ENCODE peak calls at places on chromosome 16, in four cellular contexts. One of them, this sample, is unnamed.

GRCh38 chr16:10635367-10636021 is 55.1 kb upstream of the EMP2 start:
- DNase-seq in activated CD4-positive, alpha-beta T cell treated with anti-CD3 and anti-CD28 coated beads, Interleukin-2, amount 50 U/mL, for 1 hour: no peak
- DNase-seq in astrocyte of the spinal cord: no peak
- DNase-seq in neural crest cell: no peak
- DNase-seq in this sample: no peak

GRCh38 chr16:57045694-57046381 is 46.5 kb upstream of the CPNE2 start:
- DNase-seq in astrocyte of the spinal cord: peak
- DNase-seq in activated CD4-positive, alpha-beta T cell treated with anti-CD3 and anti-CD28 coated beads, Interleukin-2, amount 50 U/mL, for 1 hour: no peak
- DNase-seq in neural crest cell: peak
- DNase-seq in this sample: peak

GRCh38 chr16:73060948-73061495 is 13.1 kb upstream of the ZFHX3 start:
- DNase-seq in astrocyte of the spinal cord: no peak
- DNase-seq in activated CD4-positive, alpha-beta T cell treated with anti-CD3 and anti-CD28 coated beads, Interleukin-2, amount 50 U/mL, for 1 hour: no peak
- DNase-seq in neural crest cell: no peak
- DNase-seq in this sample: no peak

GRCh38 chr16:83651871-83652270 is 155.9 kb upstream of the HSBP1 start:
- DNase-seq in activated CD4-positive, alpha-beta T cell treated with anti-CD3 and anti-CD28 coated beads, Interleukin-2, amount 50 U/mL, for 1 hour: no peak
- DNase-seq in neural crest cell: no peak
- DNase-seq in astrocyte of the spinal cord: no peak
- DNase-seq in this sample: no peak

GRCh38 chr16:49277766-49278566 is 3.7 kb downstream of the CBLN1 start:
- DNase-seq in astrocyte of the spinal cord: no peak
- DNase-seq in neural crest cell: no peak
- DNase-seq in activated CD4-positive, alpha-beta T cell treated with anti-CD3 and anti-CD28 coated beads, Interleukin-2, amount 50 U/mL, for 1 hour: no peak
- DNase-seq in this sample: no peak

GRCh38 chr16:89623511-89624232 is 10.2 kb downstream of the DPEP1 start:
- DNase-seq in activated CD4-positive, alpha-beta T cell treated with anti-CD3 and anti-CD28 coated beads, Interleukin-2, amount 50 U/mL, for 1 hour: no peak
- DNase-seq in astrocyte of the spinal cord: peak
- DNase-seq in neural crest cell: no peak
- DNase-seq in this sample: no peak

GRCh38 chr16:76428858-76429257 is 151.7 kb downstream of the CNTNAP4 start:
- DNase-seq in neural crest cell: no peak
- DNase-seq in activated CD4-positive, alpha-beta T cell treated with anti-CD3 and anti-CD28 coated beads, Interleukin-2, amount 50 U/mL, for 1 hour: no peak
- DNase-seq in astrocyte of the spinal cord: peak
- DNase-seq in this sample: peak

GRCh38 chr16:11250091-11250785 is 5.8 kb downstream of the SOCS1 start:
- DNase-seq in astrocyte of the spinal cord: peak
- DNase-seq in neural crest cell: no peak
- DNase-seq in activated CD4-positive, alpha-beta T cell treated with anti-CD3 and anti-CD28 coated beads, Interleukin-2, amount 50 U/mL, for 1 hour: no peak
- DNase-seq in this sample: no peak

GRCh38 chr16:15672514-15673167 is 22.6 kb downstream of the NDE1 start:
- DNase-seq in neural crest cell: peak
- DNase-seq in activated CD4-positive, alpha-beta T cell treated with anti-CD3 and anti-CD28 coated beads, Interleukin-2, amount 50 U/mL, for 1 hour: peak
- DNase-seq in astrocyte of the spinal cord: peak
- DNase-seq in this sample: peak

GRCh38 chr16:1772362-1772907 is at the start of gene EME2:
- DNase-seq in neural crest cell: no peak
- DNase-seq in activated CD4-positive, alpha-beta T cell treated with anti-CD3 and anti-CD28 coated beads, Interleukin-2, amount 50 U/mL, for 1 hour: peak
- DNase-seq in astrocyte of the spinal cord: no peak
- DNase-seq in this sample: no peak

GRCh38 chr16:12084436-12084835 is 107.9 kb downstream of the SNX29 start:
- DNase-seq in astrocyte of the spinal cord: no peak
- DNase-seq in neural crest cell: no peak
- DNase-seq in activated CD4-positive, alpha-beta T cell treated with anti-CD3 and anti-CD28 coated beads, Interleukin-2, amount 50 U/mL, for 1 hour: no peak
- DNase-seq in this sample: no peak

GRCh38 chr16:57372372-57373116 is at the start of gene CX3CL1:
- DNase-seq in astrocyte of the spinal cord: peak
- DNase-seq in activated CD4-positive, alpha-beta T cell treated with anti-CD3 and anti-CD28 coated beads, Interleukin-2, amount 50 U/mL, for 1 hour: no peak
- DNase-seq in neural crest cell: peak
- DNase-seq in this sample: peak

GRCh38 chr16:53224932-53225533 is 170.2 kb downstream of the CHD9 start:
- DNase-seq in astrocyte of the spinal cord: no peak
- DNase-seq in activated CD4-positive, alpha-beta T cell treated with anti-CD3 and anti-CD28 coated beads, Interleukin-2, amount 50 U/mL, for 1 hour: no peak
- DNase-seq in neural crest cell: no peak
- DNase-seq in this sample: no peak

GRCh38 chr16:30785126-30786106 is 1.6 kb downstream of the ZNF629 start:
- DNase-seq in activated CD4-positive, alpha-beta T cell treated with anti-CD3 and anti-CD28 coated beads, Interleukin-2, amount 50 U/mL, for 1 hour: no peak
- DNase-seq in neural crest cell: no peak
- DNase-seq in astrocyte of the spinal cord: no peak
- DNase-seq in this sample: no peak

GRCh38 chr16:3570420-3571062 is 6.7 kb downstream of the NLRC3 start:
- DNase-seq in astrocyte of the spinal cord: no peak
- DNase-seq in activated CD4-positive, alpha-beta T cell treated with anti-CD3 and anti-CD28 coated beads, Interleukin-2, amount 50 U/mL, for 1 hour: no peak
- DNase-seq in neural crest cell: no peak
- DNase-seq in this sample: no peak

GRCh38 chr16:760498-761343 is at the start of gene MSLN:
- DNase-seq in neural crest cell: no peak
- DNase-seq in astrocyte of the spinal cord: no peak
- DNase-seq in activated CD4-positive, alpha-beta T cell treated with anti-CD3 and anti-CD28 coated beads, Interleukin-2, amount 50 U/mL, for 1 hour: no peak
- DNase-seq in this sample: no peak

GRCh38 chr16:73339821-73340220 is 291.9 kb upstream of the ZFHX3 start:
- DNase-seq in neural crest cell: no peak
- DNase-seq in astrocyte of the spinal cord: no peak
- DNase-seq in activated CD4-positive, alpha-beta T cell treated with anti-CD3 and anti-CD28 coated beads, Interleukin-2, amount 50 U/mL, for 1 hour: no peak
- DNase-seq in this sample: no peak

This sample was measured in HuH-7.